ENCODE peak calls at places on chromosomes 4 and X, in nine cellular contexts. G, V, F, B, H, I, W, R and S are unnamed samples.

GRCh38 chr4:21117771-21118170 is 417.5 kb downstream of the PACRGL start:
- DNase-seq in G (no peak), V (no peak), F (no peak), B (no peak), H (no peak), I (no peak), W (no peak), R (no peak), S (no peak)

GRCh38 chr4:108051343-108051742 is 61.7 kb downstream of the HADH start:
- DNase-seq in G (no peak), V (no peak), F (no peak), B (no peak), H (no peak), I (no peak), W (no peak), R (no peak), S (no peak)

GRCh38 chr4:17189322-17189721 is 290.9 kb upstream of the LDB2 start:
- DNase-seq in G (no peak), V (no peak), F (no peak), B (no peak), H (no peak), I (no peak), W (no peak), R (no peak), S (no peak)

GRCh38 chrX:17613979-17614572 is 123.2 kb upstream of the SCML1 start:
- DNase-seq in G (peak; percentile 59), V (no peak), F (no peak), B (no peak), H (no peak), I (no peak), W (no peak), R (no peak), S (no peak)

GRCh38 chrX:151543706-151544105 is 19.8 kb upstream of the PASD1 start:
- DNase-seq in G (no peak), V (no peak), F (no peak), B (no peak), H (no peak), I (no peak), W (no peak), R (no peak), S (no peak)

GRCh38 chr4:15805583-15806517 is 27.7 kb downstream of the CD38 start:
- DNase-seq in G (peak; percentile 79), V (peak; percentile 84), F (peak; percentile 52), B (no peak), H (no peak), I (no peak), W (peak; percentile 86), R (no peak), S (no peak)

GRCh38 chr4:37687175-37687525 is 974 bp upstream of the RELL1 start:
- DNase-seq in G (no peak), V (no peak), F (no peak), B (no peak), H (no peak), I (no peak), W (no peak), R (no peak), S (no peak)

GRCh38 chrX:30653415-30654131 is at the start of gene GK:
- DNase-seq in G (peak; percentile 23), V (peak; percentile 64), F (no peak), B (peak; percentile 15), H (no peak), I (peak; percentile 58), W (peak; percentile 12), R (no peak), S (peak; percentile 23)

GRCh38 chrX:114615765-114616164 is 31.9 kb downstream of the HTR2C start:
- DNase-seq in G (no peak), V (no peak), F (no peak), B (no peak), H (no peak), I (no peak), W (no peak), R (no peak), S (no peak)

GRCh38 chr4:74830928-74831327 is 36.6 kb upstream of the BTC start:
- DNase-seq in G (no peak), V (peak; percentile 57), F (no peak), B (no peak), H (no peak), I (no peak), W (no peak), R (no peak), S (no peak)

GRCh38 chr4:20299515-20299914 is 47.8 kb downstream of the SLIT2 start:
- DNase-seq in G (peak; percentile 45), V (peak; percentile 50), F (no peak), B (no peak), H (no peak), I (no peak), W (peak; percentile 51), R (no peak), S (no peak)

GRCh38 chr4:1973218-1973617 is 35.6 kb downstream of the NELFA start:
- DNase-seq in G (no peak), V (no peak), F (no peak), B (no peak), H (no peak), I (peak; percentile 46), W (no peak), R (no peak), S (peak; percentile 35)

GRCh38 chr4:1972414-1972813 is 36.4 kb downstream of the NELFA start:
- DNase-seq in G (no peak), V (no peak), F (no peak), B (no peak), H (no peak), I (peak; percentile 25), W (no peak), R (no peak), S (peak; percentile 14)

GRCh38 chr4:1970926-1971325 is 37.8 kb downstream of the NELFA start:
- DNase-seq in G (no peak), V (no peak), F (no peak), B (no peak), H (no peak), I (no peak), W (no peak), R (no peak), S (peak; percentile 11)

GRCh38 chr4:1969928-1970723 is 38.6 kb downstream of the NELFA start:
- DNase-seq in G (no peak), V (no peak), F (no peak), B (no peak), H (no peak), I (no peak), W (no peak), R (no peak), S (peak; percentile 32)

GRCh38 chr4:1971456-1972200 is 37.1 kb downstream of the NELFA start:
- DNase-seq in G (no peak), V (no peak), F (no peak), B (no peak), H (no peak), I (peak; percentile 53), W (no peak), R (no peak), S (peak; percentile 28)
- H3K36me3 ChIP-seq in G (peaks cover 12% of the 10 kb centered on the region), V (peaks cover 10% of the 10 kb centered on the region), F (peaks cover 63% of the 10 kb centered on the region), B (peaks cover 44% of the 10 kb centered on the region), H (peaks cover 7% of the 10 kb centered on the region), I (peaks cover 37% of the 10 kb centered on the region), W (peaks cover 8% of the 10 kb centered on the region), R (peaks cover 3% of the 10 kb centered on the region), S (no peaks in the 10 kb centered on the region)

GRCh38 chr4:78478523-78478922 is 73.0 kb upstream of the ANXA3 start:
- DNase-seq in G (no peak), V (no peak), F (no peak), B (no peak), H (no peak), I (no peak), W (no peak), R (no peak), S (no peak)

GRCh38 chr4:78480286-78480685 is 71.3 kb upstream of the ANXA3 start:
- DNase-seq in G (no peak), V (no peak), F (no peak), B (no peak), H (no peak), I (no peak), W (no peak), R (no peak), S (no peak)

GRCh38 chr4:78482281-78482680 is 69.3 kb upstream of the ANXA3 start:
- DNase-seq in G (no peak), V (no peak), F (no peak), B (no peak), H (no peak), I (no peak), W (no peak), R (no peak), S (no peak)

GRCh38 chr4:78483811-78484210 is 67.8 kb upstream of the ANXA3 start:
- DNase-seq in G (no peak), V (no peak), F (no peak), B (no peak), H (no peak), I (no peak), W (no peak), R (no peak), S (no peak)

DNA sequence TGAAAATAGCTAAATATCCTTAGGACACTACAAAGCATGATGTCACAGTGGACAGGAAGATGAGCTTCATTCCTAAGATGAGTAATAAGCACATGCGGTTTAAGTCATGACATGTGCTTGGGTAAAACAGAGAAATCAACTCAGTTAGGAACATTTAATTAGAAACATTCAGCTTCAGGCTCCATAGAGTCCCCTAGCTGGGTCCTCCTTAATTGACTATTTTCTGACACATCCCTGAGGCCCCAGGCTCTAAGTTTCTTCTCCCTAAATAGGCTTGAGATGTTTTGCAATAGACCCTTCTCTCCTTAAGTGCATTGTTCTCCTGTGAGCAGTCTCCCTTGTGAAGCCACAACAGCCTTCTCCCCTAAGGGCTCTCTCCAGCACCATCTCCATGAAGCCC is 70.4 kb upstream of the ANXA3 start:
- DNase-seq in G (no peak), V (no peak), F (no peak), B (no peak), H (no peak), I (no peak), W (no peak), R (no peak), S (no peak)
- H3K27ac ChIP-seq in G (no peak overlapping the region), V (no peak overlapping the region), F (no peak overlapping the region), B (no peak overlapping the region), H (no peak overlapping the region), I (no peak overlapping the region), W (no peak overlapping the region), R (peak overlapping the region; percentile 76), S (no peak overlapping the region)

GRCh38 chr4:71211748-71212147 is 127.1 kb upstream of the SLC4A4 start:
- DNase-seq in G (no peak), V (no peak), F (no peak), B (no peak), H (no peak), I (no peak), W (no peak), R (no peak), S (peak; percentile 24)
- H3K4me3 ChIP-seq in G (no peak overlapping the region), V (no peak overlapping the region), F (no peak overlapping the region), B (no peak overlapping the region), H (no peak overlapping the region), I (no peak overlapping the region), W (no peak overlapping the region), R (no peak overlapping the region), S (no peak overlapping the region)

DNA sequence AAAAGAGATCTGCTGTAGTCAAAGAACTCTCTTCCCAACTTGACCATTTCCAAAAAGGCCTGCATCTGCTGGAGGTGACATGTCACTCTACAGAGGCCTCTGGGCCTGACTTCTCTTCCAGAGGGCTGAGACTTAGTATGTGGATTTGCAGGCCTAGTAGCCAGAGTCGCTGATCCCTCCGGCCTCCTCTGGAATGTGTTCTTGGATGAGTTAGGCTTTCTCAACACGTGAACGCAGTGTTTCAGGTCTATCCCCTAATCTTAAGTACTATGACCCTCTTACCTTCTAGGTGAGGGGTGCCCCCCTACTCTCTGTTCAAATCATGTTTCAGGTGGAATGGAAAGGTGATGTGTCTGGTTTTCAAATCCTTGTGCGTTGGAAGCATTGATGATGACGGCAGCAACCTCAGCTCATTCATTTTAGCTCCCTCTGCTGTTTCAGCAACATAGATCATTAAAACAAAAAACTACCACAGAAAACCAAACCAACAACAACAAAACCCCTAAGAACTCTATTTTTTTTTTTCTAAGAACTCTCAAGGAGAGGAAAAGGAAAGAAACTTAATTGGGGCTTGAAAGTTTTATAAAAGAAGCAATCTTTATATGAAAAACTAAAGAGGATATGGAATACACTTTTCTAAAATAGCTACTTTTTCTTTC is 56.4 kb downstream of the RWDD4 start:
- DNase-seq in G (no peak), V (no peak), F (peak; percentile 4), B (no peak), H (no peak), I (no peak), W (peak; percentile 46), R (no peak), S (no peak)
- H3K36me3 ChIP-seq in G (no peaks in the 10 kb centered on the region), V (no peaks in the 10 kb centered on the region), F (no peaks in the 10 kb centered on the region), B (no peaks in the 10 kb centered on the region), H (no peaks in the 10 kb centered on the region), I (no peaks in the 10 kb centered on the region), W (no peaks in the 10 kb centered on the region), R (no peaks in the 10 kb centered on the region), S (no peaks in the 10 kb centered on the region)